ENCODE peak calls at places on chromosome 16, in four cellular contexts. N, E, S and V are unnamed samples.

GRCh38 chr16:86713021-86713631 is 134.8 kb downstream of the FOXL1 start:
- DNase-seq in N (no peak), E (no peak), S (no peak), V (no peak)

GRCh38 chr16:29743827-29744531 is 1.8 kb downstream of the C16orf54 start:
- DNase-seq in N (no peak), E (no peak), S (no peak), V (no peak)

GRCh38 chr16:7246578-7246977 is 86.1 kb upstream of the RBFOX1 start:
- DNase-seq in N (no peak), E (no peak), S (peak; percentile 8), V (no peak)

GRCh38 chr16:73396556-73396955 is 348.6 kb upstream of the ZFHX3 start:
- DNase-seq in N (no peak), E (no peak), S (no peak), V (no peak)

GRCh38 chr16:3175157-3176153 is 12.5 kb upstream of the OR1F1 start:
- DNase-seq in N (peak; percentile 53), E (no peak), S (peak; percentile 57), V (peak; percentile 39)

GRCh38 chr16:59848314-59848713 is 1114.2 kb upstream of the GOT2 start:
- DNase-seq in N (no peak), E (no peak), S (no peak), V (no peak)

GRCh38 chr16:66451548-66451947 is 24.5 kb downstream of the BEAN1 start:
- DNase-seq in N (no peak), E (no peak), S (no peak), V (no peak)

GRCh38 chr16:30972872-30973271 is 12.1 kb upstream of the HSD3B7 start:
- DNase-seq in N (peak; percentile 31), E (no peak), S (no peak), V (no peak)

GRCh38 chr16:24689128-24689527 is 40.3 kb upstream of the TNRC6A start:
- DNase-seq in N (peak; percentile 48), E (no peak), S (no peak), V (peak; percentile 42)

GRCh38 chr16:12902511-12903324 is 1.3 kb downstream of the SHISA9 start:
- DNase-seq in N (no peak), E (no peak), S (no peak), V (no peak)

GRCh38 chr16:81415757-81416156 is 28.9 kb upstream of the CMIP start:
- DNase-seq in N (no peak), E (no peak), S (no peak), V (no peak)

GRCh38 chr16:77298638-77299360 is 99.6 kb downstream of the SYCE1L start:
- DNase-seq in N (peak; percentile 88), E (no peak), S (no peak), V (peak; percentile 98)

GRCh38 chr16:24138024-24138423 is 118.1 kb upstream of the CACNG3 start:
- DNase-seq in N (no peak), E (no peak), S (no peak), V (no peak)

GRCh38 chr16:53882310-53882709 is 178.4 kb downstream of the FTO start:
- DNase-seq in N (no peak), E (no peak), S (no peak), V (no peak)

GRCh38 chr16:13435873-13436474 is 484.0 kb upstream of the ERCC4 start:
- DNase-seq in N (no peak), E (no peak), S (no peak), V (no peak)

GRCh38 chr16:75931043-75931442 is 204.8 kb upstream of the CPHXL start:
- DNase-seq in N (peak; percentile 97), E (no peak), S (no peak), V (no peak)

GRCh38 chr16:685967-686366 is 1.8 kb upstream of the JMJD8 start:
- DNase-seq in N (peak; percentile 13), E (no peak), S (no peak), V (peak; percentile 29)

GRCh38 chr16:49576173-49576494 is 202.5 kb downstream of the C16orf78 start:
- DNase-seq in N (no peak), E (no peak), S (no peak), V (no peak)

GRCh38 chr16:53743149-53743566 is 39.2 kb downstream of the FTO start:
- DNase-seq in N (peak; percentile 18), E (no peak), S (peak; percentile 25), V (peak; percentile 28)

GRCh38 chr16:81945665-81946064 is 65.6 kb downstream of the SDR42E1 start:
- DNase-seq in N (peak; percentile 12), E (no peak), S (no peak), V (no peak)

GRCh38 chr16:85258166-85258565 is 145.9 kb upstream of the CIBAR2 start:
- DNase-seq in N (no peak), E (no peak), S (no peak), V (no peak)

GRCh38 chr16:70749006-70749678 is 51.8 kb downstream of the VAC14 start:
- DNase-seq in N (no peak), E (no peak), S (no peak), V (no peak)

GRCh38 chr16:12390644-12391043 is 413.0 kb downstream of the CPPED1 start:
- DNase-seq in N (peak; percentile 64), E (no peak), S (no peak), V (no peak)

DNA sequence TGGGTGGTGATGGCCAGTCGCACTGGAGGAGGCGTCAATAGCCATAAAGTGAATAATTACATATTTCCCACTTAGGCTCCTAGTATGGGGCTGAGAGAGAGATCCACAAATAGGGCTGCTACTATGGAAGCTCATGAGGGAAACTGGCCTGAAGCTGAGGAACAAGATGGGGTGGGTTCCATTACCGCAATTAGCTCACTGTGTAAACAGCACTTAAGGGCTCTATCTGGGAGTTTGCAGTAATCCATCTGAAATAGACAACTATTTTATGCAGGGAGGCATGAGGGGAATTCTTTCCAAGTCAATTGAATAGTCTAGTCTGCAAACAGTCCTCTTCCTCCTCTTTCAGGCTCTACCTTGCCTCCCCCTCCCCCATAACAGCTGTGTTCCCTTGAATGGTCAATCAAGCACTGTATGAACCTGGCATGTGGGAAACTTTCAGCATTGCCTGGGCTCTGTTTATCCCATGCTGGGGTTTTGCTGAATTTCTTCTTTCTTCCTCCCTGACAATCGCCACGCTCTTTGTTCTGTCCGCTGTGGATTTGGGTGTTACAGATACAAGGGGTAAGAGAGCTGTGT is 56.1 kb upstream of the MAF start:
- DNase-seq in N (no peak), E (no peak), S (no peak), V (no peak)
- TF ChIP-seq FOS in N (no peak), E (no peak), S (no peak), V (no peak)

DNA sequence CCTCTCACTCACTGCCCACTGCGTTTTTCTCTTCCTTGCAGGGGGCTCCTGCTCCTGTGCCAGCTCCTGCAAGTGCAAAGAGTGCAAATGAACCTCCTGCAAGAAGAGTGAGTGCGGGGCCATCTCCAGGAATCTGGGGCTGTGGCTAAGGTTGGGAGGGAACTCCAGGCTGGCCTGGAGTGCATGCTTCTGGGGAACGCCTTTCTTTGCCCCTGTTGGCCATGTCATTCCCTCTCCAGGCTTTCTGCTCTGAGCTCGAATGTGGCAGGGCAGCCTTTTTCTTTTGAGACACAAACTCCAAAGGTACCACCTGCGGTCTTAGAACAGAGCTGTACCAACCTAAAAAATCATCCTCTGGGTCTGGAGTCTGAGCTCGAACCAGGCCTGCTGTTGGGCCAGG is 7.4 kb upstream of the MT1E start:
- DNase-seq in N (no peak), E (no peak), S (no peak), V (no peak)
- H3K4me3 ChIP-seq in N (no peak overlapping the region), E (no peak overlapping the region), S (no peak overlapping the region), V (no peak overlapping the region)

GRCh38 chr16:21222495-21223337 is 10.8 kb upstream of the ANKS4B start:
- DNase-seq in N (no peak), E (no peak), S (no peak), V (no peak)

GRCh38 chr16:21214086-21214485 is 2.7 kb upstream of the ZP2 start:
- DNase-seq in N (no peak), E (no peak), S (no peak), V (no peak)

GRCh38 chr16:21219551-21219950 is 8.2 kb upstream of the ZP2 start:
- DNase-seq in N (no peak), E (no peak), S (no peak), V (no peak)

GRCh38 chr16:21217121-21217520 is 5.7 kb upstream of the ZP2 start:
- DNase-seq in N (no peak), E (no peak), S (no peak), V (no peak)

GRCh38 chr16:21218135-21218534 is 6.8 kb upstream of the ZP2 start:
- DNase-seq in N (no peak), E (no peak), S (no peak), V (no peak)
- TF ChIP-seq FOS in N (no peak), E (no peak), S (no peak), V (no peak)

GRCh38 chr16:4472880-4473279 is 1.5 kb downstream of the NMRAL1 start:
- DNase-seq in N (no peak), E (no peak), S (no peak), V (no peak)
- H3K4me3 ChIP-seq in N (no peak overlapping the region), E (peak overlapping the region; percentile 50), S (no peak overlapping the region), V (no peak overlapping the region)